ENCODE peak calls at places on chromosomes 2 and 18, in seven cellular contexts. Q, X, V, C, U, O and H are unnamed samples. For H3K36me3, the result is how much of the 10 kb centered on the place peaks cover.

GRCh38 chr2:186641132-186641806 is 51.4 kb downstream of the ITGAV start:
- DNase-seq in Q (no peak), V (no peak), X (no peak), O (no peak), U (no peak), C (no peak), H (no peak)

GRCh38 chr2:27356056-27356381 is 545 bp downstream of the GTF3C2 start:
- DNase-seq in O (peak), X (no peak), Q (peak), U (no peak), V (peak), C (peak), H (peak)

GRCh38 chr2:175036582-175037018 is 31.4 kb upstream of the CHN1 start:
- DNase-seq in O (peak), X (peak), V (peak), Q (peak), C (peak), U (peak), H (peak)

GRCh38 chr18:37381554-37381953 is 184.0 kb downstream of the CELF4 start:
- DNase-seq in X (no peak), U (no peak), Q (no peak), V (peak), C (no peak), O (no peak), H (no peak)

GRCh38 chr18:75154997-75155396 is 53.9 kb downstream of the PTGR3 start:
- DNase-seq in X (no peak), V (no peak), U (no peak), C (no peak), O (no peak), Q (no peak), H (no peak)

GRCh38 chr18:22753130-22753831 is 179.8 kb upstream of the RBBP8 start:
- DNase-seq in O (no peak), Q (no peak), U (peak), V (no peak), C (no peak), X (no peak), H (no peak)

GRCh38 chr2:70087703-70088507 is 628 bp downstream of the PCBP1 start:
- DNase-seq in U (peak), V (peak), Q (peak), X (peak), O (peak), C (peak), H (peak)

GRCh38 chr2:240964221-240964853 is 34.1 kb upstream of the SNED1 start:
- DNase-seq in C (no peak), O (no peak), Q (no peak), X (no peak), V (no peak), U (no peak), H (no peak)

GRCh38 chr2:226655871-226656270 is 143.7 kb downstream of the IRS1 start:
- DNase-seq in C (no peak), X (no peak), V (no peak), O (peak), U (no peak), Q (no peak), H (no peak)

GRCh38 chr2:192467953-192468660 is 273.4 kb upstream of the TMEFF2 start:
- DNase-seq in V (no peak), C (no peak), Q (no peak), U (no peak), O (no peak), X (no peak), H (no peak)

GRCh38 chr2:66531156-66531555 is 96.2 kb downstream of the MEIS1 start:
- DNase-seq in O (no peak), C (no peak), X (no peak), V (no peak), Q (no peak), U (no peak), H (peak)

GRCh38 chr18:42113529-42114191 is 158.6 kb downstream of the PIK3C3 start:
- DNase-seq in X (no peak), U (peak), O (peak), C (no peak), V (no peak), Q (no peak), H (no peak)

GRCh38 chr2:32788106-32788505 is 158.6 kb upstream of the LTBP1 start:
- DNase-seq in Q (no peak), X (no peak), O (peak), V (no peak), C (no peak), U (no peak), H (no peak)

GRCh38 chr2:10415640-10416039 is 32.5 kb downstream of the ODC1 start:
- DNase-seq in U (no peak), C (no peak), Q (no peak), O (no peak), X (no peak), V (no peak), H (no peak)

GRCh38 chr18:11607897-11608296 is 1.5 kb upstream of the SLC35G4 start:
- DNase-seq in C (peak), X (no peak), V (no peak), Q (no peak), U (no peak), O (peak), H (no peak)

GRCh38 chr2:20185176-20186022 is 39.5 kb downstream of the SDC1 start:
- DNase-seq in C (no peak), U (no peak), X (no peak), O (no peak), V (no peak), Q (no peak), H (peak)

GRCh38 chr18:54284967-54285785 is 15.9 kb downstream of the POLI start:
- DNase-seq in Q (no peak), C (no peak), V (no peak), O (peak), U (peak), X (no peak), H (peak)
- H3K36me3 ChIP-seq in Q (half or more), C (under half), V (under half), O (half or more), U (under half), X (half or more), H (under half)

GRCh38 chr2:101341901-101342624 is 33.6 kb upstream of the RNF149 start:
- DNase-seq in C (peak), U (peak), V (peak), Q (peak), X (peak), O (peak), H (peak)

GRCh38 chr2:101339236-101339865 is 30.9 kb upstream of the RNF149 start:
- DNase-seq in C (no peak), Q (no peak), O (no peak), U (no peak), V (peak), X (no peak), H (peak)

GRCh38 chr2:101341421-101341820 is 32.9 kb upstream of the RNF149 start:
- DNase-seq in X (no peak), O (no peak), U (no peak), V (peak), Q (no peak), C (no peak), H (no peak)

GRCh38 chr2:101337877-101338276 is 29.4 kb upstream of the RNF149 start:
- DNase-seq in X (no peak), U (no peak), V (no peak), C (no peak), O (peak), Q (no peak), H (peak)

GRCh38 chr2:101340141-101340541 is 31.6 kb upstream of the RNF149 start:
- DNase-seq in X (no peak), C (peak), O (no peak), Q (no peak), U (no peak), V (peak), H (peak)
- H2AFZ ChIP-seq in X (no peak), C (peak), O (no peak), Q (no peak), U (no peak), V (peak), H (peak)

GRCh38 chr2:237806334-237806733 is 7.8 kb downstream of the RBM44 start:
- DNase-seq in V (no peak), O (peak), C (no peak), X (no peak), Q (no peak), U (no peak), H (no peak)
- TF ChIP-seq EZH2phosphoT487 in V (no peak), O (no peak), C (no peak), X (no peak), Q (no peak), U (no peak), H (no peak)

DNA sequence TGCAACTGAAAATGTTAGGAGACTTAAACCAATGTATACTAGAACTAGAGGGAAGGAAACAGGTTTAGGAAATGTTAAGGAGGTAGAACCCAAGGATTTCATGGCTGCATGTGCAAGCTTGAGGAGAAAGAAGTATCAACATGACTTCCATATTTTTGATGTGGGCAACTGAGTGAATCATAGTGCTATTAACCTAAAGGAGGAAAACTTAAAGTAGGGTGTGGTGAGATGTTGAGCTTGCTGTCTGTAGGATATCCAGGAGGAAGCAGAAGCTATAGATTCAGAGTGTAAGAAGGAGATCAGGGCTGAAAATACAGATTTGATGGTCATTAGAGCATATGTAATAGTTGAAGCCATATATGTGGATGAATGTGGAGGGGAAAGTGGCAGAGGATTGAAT is 31.5 kb downstream of the NDC80 start:
- DNase-seq in O (no peak), C (no peak), V (no peak), U (no peak), X (no peak), Q (no peak), H (no peak)
- H3K36me3 ChIP-seq in O (under half), C (half or more), V (half or more), U (under half), X (half or more), Q (under half), H (half or more)

GRCh38 chr2:25482341-25482740 is 140.6 kb upstream of the DNMT3A start:
- DNase-seq in Q (no peak), C (no peak), O (no peak), V (no peak), U (peak), X (peak), H (no peak)

GRCh38 chr2:25479761-25480160 is 138.0 kb upstream of the DNMT3A start:
- DNase-seq in X (no peak), U (no peak), O (no peak), C (no peak), Q (no peak), V (no peak), H (no peak)

GRCh38 chr2:25481381-25482310 is 139.9 kb upstream of the DNMT3A start:
- DNase-seq in V (no peak), O (peak), C (no peak), Q (no peak), X (no peak), U (no peak), H (no peak)

GRCh38 chr2:25480561-25480960 is 138.8 kb upstream of the DNMT3A start:
- DNase-seq in O (no peak), X (no peak), Q (no peak), V (no peak), U (no peak), C (no peak), H (no peak)

GRCh38 chr2:25483584-25484266 is 142.0 kb upstream of the DNMT3A start:
- DNase-seq in U (peak), Q (no peak), O (no peak), C (no peak), X (peak), V (no peak), H (no peak)
- H2AFZ ChIP-seq in U (no peak), Q (no peak), O (no peak), C (no peak), X (peak), V (no peak), H (no peak)